ENCODE peak calls at places on chromosomes 5 and 9, in six cellular contexts. H, M, Q, E, A and B are unnamed samples.

GRCh38 chr9:134558124-134558805 is 83.3 kb upstream of the COL5A1 start:
- DNase-seq in M (no peak), E (no peak), H (no peak), A (peak), Q (no peak), B (no peak)

GRCh38 chr9:112069318-112070169 is 105.6 kb downstream of the SUSD1 start:
- DNase-seq in M (no peak), A (no peak), Q (peak), H (no peak), E (no peak), B (no peak)

GRCh38 chr9:37433754-37434435 is 11.4 kb downstream of the GRHPR start:
- DNase-seq in A (peak), M (no peak), H (no peak), E (no peak), Q (no peak), B (no peak)

GRCh38 chr9:94642526-94642925 is 3.2 kb upstream of the FBP1 start:
- DNase-seq in H (no peak), Q (no peak), M (no peak), A (no peak), E (no peak), B (no peak)

GRCh38 chr5:55407059-55407684 is 99.4 kb downstream of the MTREX start:
- DNase-seq in M (no peak), E (no peak), Q (no peak), A (no peak), H (peak), B (no peak)

GRCh38 chr5:127863161-127863560 is 160.0 kb downstream of the CCDC192 start:
- DNase-seq in Q (no peak), M (no peak), H (no peak), E (no peak), A (no peak), B (no peak)

GRCh38 chr5:141908796-141909195 is 14.9 kb upstream of the DELE1 start:
- DNase-seq in H (no peak), Q (no peak), A (no peak), M (no peak), E (no peak), B (no peak)

GRCh38 chr5:89037090-89037489 is 154.1 kb upstream of the MEF2C start:
- DNase-seq in H (no peak), E (no peak), Q (no peak), M (no peak), A (no peak), B (no peak)

GRCh38 chr9:82512724-82513123 is 524.2 kb downstream of the SPATA31D1 start:
- DNase-seq in Q (no peak), E (no peak), M (no peak), A (no peak), H (no peak), B (no peak)

GRCh38 chr5:6358434-6358820 is 19.9 kb downstream of the MED10 start:
- DNase-seq in A (no peak), M (no peak), Q (no peak), E (no peak), H (no peak), B (no peak)

GRCh38 chr5:87360132-87360531 is 52.6 kb downstream of the CCNH start:
- DNase-seq in M (no peak), A (peak), E (no peak), Q (no peak), H (no peak), B (no peak)

GRCh38 chr5:83633285-83633684 is 87.4 kb downstream of the HAPLN1 start:
- DNase-seq in A (no peak), E (no peak), Q (no peak), H (no peak), M (no peak), B (no peak)

GRCh38 chr9:131869312-131869711 is 129.4 kb upstream of the RAPGEF1 start:
- DNase-seq in E (no peak), A (peak), H (no peak), Q (no peak), M (no peak), B (no peak)

GRCh38 chr5:61651202-61651601 is 319.1 kb downstream of the ZSWIM6 start:
- DNase-seq in A (no peak), E (no peak), H (no peak), Q (no peak), M (no peak), B (no peak)

GRCh38 chr5:57221049-57221568 is 47.2 kb downstream of the GPBP1 start:
- DNase-seq in M (no peak), A (no peak), Q (no peak), H (no peak), E (no peak), B (peak)

GRCh38 chr9:35570709-35571108 is 34.4 kb upstream of the TESK1 start:
- DNase-seq in M (no peak), H (no peak), A (no peak), E (no peak), Q (peak), B (no peak)

GRCh38 chr5:179432547-179432946 is 87.3 kb upstream of the ADAMTS2 start:
- DNase-seq in H (no peak), A (peak), M (no peak), Q (no peak), E (no peak), B (no peak)

GRCh38 chr5:1009359-1010180 is 968 bp downstream of the NKD2 start:
- DNase-seq in A (peak), Q (no peak), H (no peak), E (no peak), M (peak), B (no peak)

GRCh38 chr5:58460727-58461286 is 921 bp upstream of the PLK2 start:
- DNase-seq in E (peak), A (no peak), H (peak), M (peak), Q (peak), B (peak)

GRCh38 chr5:142883025-142883424 is 112.8 kb downstream of the ARHGAP26 start:
- DNase-seq in A (no peak), Q (no peak), H (no peak), M (no peak), E (no peak), B (no peak)

GRCh38 chr9:129547869-129548570 is 72.9 kb downstream of the C9orf50 start:
- DNase-seq in M (no peak), A (peak), H (no peak), E (no peak), Q (no peak), B (no peak)
- H3K27ac ChIP-seq in M (no peak), A (peak), H (no peak), E (peak), Q (no peak), B (no peak)

GRCh38 chr5:154944716-154945115 is 3.8 kb downstream of the MRPL22 start:
- DNase-seq in E (no peak), M (no peak), Q (no peak), H (no peak), A (no peak), B (no peak)

GRCh38 chr5:154948313-154948712 is 7.4 kb downstream of the MRPL22 start:
- DNase-seq in E (no peak), M (no peak), A (no peak), Q (no peak), H (no peak), B (no peak)

GRCh38 chr5:154947778-154948177 is 6.9 kb downstream of the MRPL22 start:
- DNase-seq in Q (no peak), H (no peak), A (no peak), E (no peak), M (no peak), B (no peak)

GRCh38 chr5:154943527-154943926 is 2.7 kb downstream of the MRPL22 start:
- DNase-seq in M (no peak), E (no peak), A (no peak), Q (no peak), H (no peak), B (no peak)

GRCh38 chr5:154945695-154946301 is 4.9 kb downstream of the MRPL22 start:
- DNase-seq in E (no peak), A (no peak), Q (no peak), M (no peak), H (no peak), B (no peak)
- TF ChIP-seq CTCF in E (peak), A (peak), Q (peak), M (no peak), H (peak), B (peak)

GRCh38 chr9:70069734-70070133 is 26.1 kb downstream of the MAMDC2 start:
- DNase-seq in M (no peak), H (no peak), Q (no peak), E (no peak), A (no peak), B (no peak)
- H3K27ac ChIP-seq in M (no peak), H (no peak), Q (peak), E (no peak), A (no peak), B (no peak)

GRCh38 chr5:163079618-163080017 is 357.8 kb upstream of the CCNG1 start:
- DNase-seq in E (no peak), Q (no peak), M (peak), H (no peak), A (no peak), B (no peak)
- TF ChIP-seq CTCF in E (no peak), Q (no peak), M (peak), H (no peak), A (no peak), B (no peak)

GRCh38 chr9:16450578-16450977 is 419.9 kb downstream of the BNC2 start:
- DNase-seq in A (no peak), H (no peak), M (no peak), E (no peak), Q (no peak), B (no peak)

GRCh38 chr9:16450043-16450442 is 420.4 kb downstream of the BNC2 start:
- DNase-seq in A (no peak), Q (no peak), H (no peak), E (no peak), M (no peak), B (no peak)

GRCh38 chr9:16455842-16456241 is 414.6 kb downstream of the BNC2 start:
- DNase-seq in Q (no peak), E (no peak), A (no peak), H (no peak), M (no peak), B (no peak)

GRCh38 chr9:16449331-16449730 is 421.1 kb downstream of the BNC2 start:
- DNase-seq in Q (no peak), M (no peak), H (no peak), E (no peak), A (no peak), B (no peak)

GRCh38 chr9:16453390-16453789 is 417.1 kb downstream of the BNC2 start:
- DNase-seq in E (no peak), M (no peak), A (no peak), H (no peak), Q (no peak), B (no peak)
- H3K27ac ChIP-seq in E (no peak), M (no peak), A (no peak), H (no peak), Q (no peak), B (no peak)